ENCODE peak calls at places on chromosomes 12 and 14, in seven cellular contexts. D, O, W, L, S, M and H are unnamed samples.

GRCh38 chr12:116599285-116600122 is 40.3 kb downstream of the MAP1LC3B2 start:
- DNase-seq in S (peak), W (peak), M (peak), L (peak), D (peak), O (peak), H (peak)

GRCh38 chr14:99524091-99524661 is 43.0 kb downstream of the CCNK start:
- DNase-seq in L (peak), S (no peak), W (no peak), D (no peak), M (no peak), O (no peak), H (no peak)

GRCh38 chr12:67366530-67367196 is 97.5 kb downstream of the CAND1 start:
- DNase-seq in O (no peak), L (no peak), M (no peak), D (no peak), S (peak), W (no peak), H (no peak)

GRCh38 chr12:69036999-69037398 is 104.0 kb upstream of the CPM start:
- DNase-seq in O (no peak), M (no peak), S (no peak), D (no peak), L (no peak), W (no peak), H (no peak)

GRCh38 chr14:92384461-92385133 is 61.6 kb downstream of the SLC24A4 start:
- DNase-seq in O (no peak), D (no peak), L (no peak), W (no peak), M (no peak), S (no peak), H (no peak)

GRCh38 chr14:104800600-104801283 is at the start of gene ZBTB42:
- DNase-seq in S (no peak), O (peak), D (peak), L (peak), W (no peak), M (peak), H (no peak)

GRCh38 chr12:120734210-120734609 is 8.6 kb downstream of the ACADS start:
- DNase-seq in W (no peak), O (no peak), D (no peak), L (no peak), S (no peak), M (no peak), H (no peak)

GRCh38 chr12:45893240-45893639 is 97.1 kb downstream of the SCAF11 start:
- DNase-seq in S (no peak), O (no peak), M (no peak), W (no peak), L (no peak), D (no peak), H (no peak)

GRCh38 chr14:73209943-73210342 is 27.4 kb upstream of the PAPLN start:
- DNase-seq in S (no peak), L (no peak), D (no peak), W (peak), O (no peak), M (no peak), H (no peak)

GRCh38 chr12:94225506-94225905 is 77.1 kb downstream of the PLXNC1 start:
- DNase-seq in O (no peak), L (no peak), S (no peak), D (no peak), M (no peak), W (no peak), H (no peak)

GRCh38 chr12:58877243-58877743 is 43.0 kb downstream of the LRIG3 start:
- DNase-seq in S (peak), M (no peak), O (no peak), W (peak), L (no peak), D (peak), H (no peak)

GRCh38 chr12:64389154-64389553 is 1.4 kb downstream of the C12orf56 start:
- DNase-seq in M (no peak), W (no peak), D (no peak), O (no peak), S (no peak), L (no peak), H (no peak)

GRCh38 chr12:4118017-4118510 is 155.5 kb upstream of the CCND2 start:
- DNase-seq in O (peak), L (no peak), D (no peak), W (no peak), M (no peak), S (peak), H (peak)

GRCh38 chr12:14993537-14994266 is 20.9 kb downstream of the PDE6H start:
- DNase-seq in W (no peak), M (no peak), D (no peak), O (no peak), S (no peak), L (no peak), H (no peak)

GRCh38 chr12:65885716-65886115 is 61.4 kb downstream of the HMGA2 start:
- DNase-seq in M (no peak), O (no peak), W (no peak), D (no peak), L (peak), S (no peak), H (no peak)

GRCh38 chr14:33530358-33530757 is 420.5 kb downstream of the EGLN3 start:
- DNase-seq in W (no peak), L (no peak), M (no peak), S (no peak), O (no peak), D (no peak), H (no peak)

GRCh38 chr12:67630373-67631088 is 18.0 kb upstream of the DYRK2 start:
- DNase-seq in M (peak), L (no peak), W (no peak), O (peak), S (no peak), D (no peak), H (no peak)

GRCh38 chr12:68580911-68581310 is 29.8 kb upstream of the RAP1B start:
- DNase-seq in W (no peak), M (no peak), S (no peak), O (no peak), L (no peak), D (no peak), H (no peak)

GRCh38 chr12:92300781-92301180 is 155.1 kb upstream of the BTG1 start:
- DNase-seq in D (no peak), S (no peak), M (no peak), L (no peak), W (no peak), O (no peak), H (no peak)

GRCh38 chr14:65261946-65262345 is 150.6 kb upstream of the FUT8 start:
- DNase-seq in L (no peak), M (no peak), D (no peak), W (no peak), O (no peak), S (no peak), H (no peak)

GRCh38 chr12:47818382-47818700 is 1.4 kb downstream of the HDAC7 start:
- DNase-seq in W (no peak), M (no peak), L (no peak), S (no peak), O (no peak), D (no peak), H (no peak)

GRCh38 chr12:13208533-13209278 is 12.2 kb downstream of the EMP1 start:
- DNase-seq in M (no peak), D (no peak), W (no peak), S (no peak), L (no peak), O (no peak), H (no peak)

GRCh38 chr14:47438650-47439140 is 236.7 kb downstream of the MDGA2 start:
- DNase-seq in S (no peak), L (no peak), W (peak), M (no peak), D (no peak), O (no peak), H (no peak)

GRCh38 chr12:45183263-45183662 is 32.6 kb upstream of the ANO6 start:
- DNase-seq in O (no peak), W (no peak), D (no peak), S (no peak), M (no peak), L (no peak), H (no peak)

GRCh38 chr12:93827669-93828068 is 150.5 kb downstream of the CRADD start:
- DNase-seq in W (no peak), S (no peak), M (no peak), D (no peak), O (no peak), L (no peak), H (no peak)

GRCh38 chr12:132925597-132926416 is 30.3 kb downstream of the ZNF605 start:
- DNase-seq in O (no peak), S (no peak), W (no peak), L (no peak), D (no peak), M (no peak), H (no peak)

GRCh38 chr14:105856676-105857222 is 330.4 kb downstream of the TMEM121 start:
- DNase-seq in D (no peak), W (no peak), L (peak), S (no peak), O (peak), M (peak), H (no peak)

GRCh38 chr14:42123526-42123925 is 516.9 kb downstream of the LRFN5 start:
- DNase-seq in D (no peak), S (no peak), W (no peak), L (no peak), O (no peak), M (no peak), H (no peak)

GRCh38 chr12:123449103-123449736 is 8.7 kb upstream of the SNRNP35 start:
- DNase-seq in S (no peak), M (no peak), O (no peak), W (no peak), L (no peak), D (no peak), H (no peak)
- H3K4me3 ChIP-seq in S (no peak), M (no peak), O (no peak), W (no peak), L (no peak), D (no peak), H (no peak)

DNA sequence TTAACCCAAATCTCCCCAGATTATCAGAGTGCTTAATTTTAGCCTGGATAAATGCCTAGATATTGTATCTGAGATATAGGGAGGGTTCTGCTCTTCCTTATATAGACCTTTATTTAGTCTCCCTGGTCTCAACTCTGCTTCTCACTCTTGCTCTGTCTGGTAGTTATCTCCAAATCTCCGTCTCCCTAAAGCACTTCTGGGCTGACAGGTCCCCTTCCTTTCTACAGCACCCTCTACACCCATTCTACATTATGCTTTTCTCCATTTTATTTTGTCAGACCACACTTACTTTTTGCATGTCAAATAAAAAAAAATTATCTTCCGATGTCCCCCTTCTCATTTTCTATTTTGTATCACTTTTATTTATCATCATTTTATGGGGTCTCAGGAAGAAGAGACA is 2.0 kb upstream of the ERC1 start:
- DNase-seq in M (no peak), W (no peak), S (no peak), D (no peak), L (no peak), O (no peak), H (no peak)
- H3K4me3 ChIP-seq in M (no peak), W (no peak), S (no peak), D (no peak), L (no peak), O (no peak), H (peak)

DNA sequence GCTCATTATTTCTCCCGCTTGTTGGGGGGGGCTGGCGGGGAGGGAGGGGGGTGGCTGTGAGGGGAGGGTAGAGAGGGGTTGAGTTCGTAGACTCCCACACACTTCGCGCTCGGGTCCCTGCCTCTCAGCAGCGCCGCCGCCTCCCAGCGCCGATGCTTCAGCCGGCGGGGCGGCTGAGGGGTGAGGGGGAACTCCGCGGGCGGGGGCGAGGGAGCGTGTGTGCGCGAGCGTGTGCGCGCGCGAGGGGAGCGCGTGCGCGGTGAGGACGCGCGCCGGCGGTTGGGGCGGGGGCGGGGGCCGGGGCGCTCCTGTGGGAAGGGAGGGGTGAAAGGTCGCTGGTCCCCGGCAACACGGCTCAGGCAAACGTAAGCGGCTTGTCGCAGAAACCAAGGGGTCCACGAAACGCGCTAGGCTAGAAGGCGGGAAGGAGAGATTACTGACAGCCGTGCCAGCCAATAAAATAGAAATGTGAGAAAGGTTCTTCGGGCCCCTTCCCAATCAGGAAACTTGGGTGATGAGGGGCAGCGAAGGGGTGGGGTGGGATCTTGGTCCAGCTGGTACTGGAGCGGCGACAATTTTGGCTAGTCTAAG is 343 bp upstream of the NOVA1 start:
- DNase-seq in L (peak), M (peak), S (peak), O (peak), W (peak), D (peak), H (peak)
- H3K4me3 ChIP-seq in L (peak), M (peak), S (peak), O (peak), W (peak), D (peak), H (peak)

GRCh38 chr14:28763914-28764848 is 2.4 kb upstream of the FOXG1 start:
- DNase-seq in W (peak), D (no peak), S (no peak), L (no peak), M (no peak), O (no peak), H (no peak)

GRCh38 chr14:28761438-28762289 is 4.9 kb upstream of the FOXG1 start:
- DNase-seq in D (no peak), O (no peak), M (no peak), S (no peak), W (no peak), L (no peak), H (no peak)

GRCh38 chr14:28760431-28760996 is 6.1 kb upstream of the FOXG1 start:
- DNase-seq in M (no peak), D (no peak), S (no peak), L (no peak), W (no peak), O (no peak), H (no peak)

GRCh38 chr14:28762949-28763313 is 3.7 kb upstream of the FOXG1 start:
- DNase-seq in L (no peak), M (no peak), D (no peak), O (no peak), S (no peak), W (no peak), H (no peak)

DNA sequence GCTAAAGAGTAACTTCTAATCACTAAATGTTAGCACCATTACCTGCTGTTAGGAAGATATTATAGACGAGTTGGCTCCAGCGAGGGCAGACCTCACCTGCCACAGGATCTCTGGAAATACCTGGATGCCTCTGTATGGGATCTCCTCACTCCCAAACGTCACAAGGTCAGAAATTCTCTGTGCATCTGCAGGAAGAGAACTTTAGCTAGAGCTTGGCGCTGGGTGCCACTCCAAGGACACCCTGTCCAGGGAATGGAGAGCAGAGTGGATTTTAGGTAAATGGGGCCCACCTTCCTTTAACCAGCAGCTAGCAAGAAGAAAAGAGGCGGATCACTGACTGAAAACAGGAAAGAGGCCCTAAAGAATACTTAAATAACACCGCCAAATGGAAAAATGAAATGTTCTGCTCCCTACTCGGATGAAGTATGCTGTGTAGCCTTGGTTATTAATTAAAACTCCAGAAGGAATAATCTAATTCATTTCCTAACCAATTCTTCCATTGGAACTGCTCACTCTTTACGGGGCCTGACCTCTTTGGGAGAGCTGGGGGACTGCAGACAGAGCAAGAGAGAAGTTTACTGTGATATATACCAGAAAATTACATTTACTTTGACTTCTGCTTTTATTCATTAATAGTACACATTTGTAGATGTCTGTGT is 4.2 kb upstream of the FOXG1 start:
- DNase-seq in W (no peak), D (no peak), S (no peak), M (no peak), L (no peak), O (no peak), H (no peak)
- H3K4me3 ChIP-seq in W (no peak), D (no peak), S (no peak), M (no peak), L (no peak), O (no peak), H (no peak)

GRCh38 chr12:112413846-112414625 is 4.6 kb upstream of the RPL6 start:
- DNase-seq in W (no peak), D (no peak), S (no peak), M (no peak), L (no peak), O (no peak), H (no peak)

GRCh38 chr12:112406519-112407488 is 2.6 kb downstream of the RPL6 start:
- DNase-seq in L (no peak), O (no peak), D (no peak), S (no peak), W (no peak), M (no peak), H (no peak)

GRCh38 chr12:112409064-112409905 is at the start of gene RPL6:
- DNase-seq in O (peak), M (peak), D (peak), L (peak), S (peak), W (peak), H (peak)

GRCh38 chr12:112408621-112409020 is 784 bp downstream of the RPL6 start:
- DNase-seq in O (no peak), D (no peak), W (no peak), L (no peak), S (no peak), M (no peak), H (no peak)

GRCh38 chr12:112409906-112410244 is 470 bp upstream of the RPL6 start:
- DNase-seq in D (no peak), W (no peak), S (no peak), O (no peak), M (no peak), L (no peak), H (no peak)
- H3K4me3 ChIP-seq in D (peak), W (peak), S (no peak), O (peak), M (no peak), L (no peak), H (peak)

GRCh38 chr14:22887990-22888378 is 5.0 kb downstream of the REM2 start:
- DNase-seq in L (no peak), S (no peak), W (no peak), M (no peak), O (peak), D (no peak), H (no peak)
- H3K4me3 ChIP-seq in L (no peak), S (peak), W (peak), M (no peak), O (peak), D (peak), H (no peak)

DNA sequence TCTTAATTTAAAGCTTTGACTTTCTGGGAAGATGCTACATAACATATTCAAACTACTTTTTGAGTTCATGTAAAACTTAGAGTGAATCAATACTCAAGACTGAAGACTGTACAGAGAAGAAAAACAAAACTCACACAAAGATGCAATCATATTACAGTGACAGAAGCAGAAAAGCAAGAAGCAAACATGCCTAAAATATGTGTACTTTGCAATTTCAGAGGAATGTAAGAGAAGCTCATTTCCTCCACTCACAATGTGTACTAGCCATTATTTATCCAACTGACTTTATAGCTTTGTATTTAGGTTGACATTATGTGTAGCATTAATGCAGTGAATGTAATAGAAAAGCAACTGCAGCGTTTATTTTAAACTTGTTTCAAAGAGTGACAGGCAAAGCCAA is 88.0 kb upstream of the PAWR start:
- DNase-seq in W (no peak), S (no peak), L (no peak), O (no peak), D (no peak), M (no peak), H (no peak)
- H3K4me3 ChIP-seq in W (no peak), S (no peak), L (no peak), O (no peak), D (no peak), M (no peak), H (no peak)

GRCh38 chr12:54184024-54184805 is 4.6 kb downstream of the SMUG1 start:
- DNase-seq in D (no peak), M (no peak), L (no peak), S (no peak), O (no peak), W (no peak), H (no peak)
- H3K4me3 ChIP-seq in D (no peak), M (no peak), L (no peak), S (no peak), O (no peak), W (no peak), H (no peak)